ENCODE peak calls at places on chromosomes 3 and 15, in seven cellular contexts. Y, S, W, V, Z, Q and F are unnamed samples.
A peak's percentile ranks its signal among the peaks of the same experiment; 100 is the strongest.

GRCh38 chr3:10248984-10249748 is 907 bp downstream of the TATDN2 start:
- DNase-seq in Z (no peak), V (peak; percentile 61), Y (peak; percentile 24), S (no peak), Q (peak; percentile 51), W (peak; percentile 14), F (no peak)

GRCh38 chr3:75144396-75144795 is 519.7 kb upstream of the FRG2C start:
- DNase-seq in Q (no peak), S (no peak), Y (no peak), V (no peak), Z (no peak), W (no peak), F (no peak)

GRCh38 chr15:49062900-49063299 is 16.7 kb upstream of the SECISBP2L start:
- DNase-seq in Z (no peak), W (no peak), S (no peak), V (no peak), Y (no peak), Q (no peak), F (no peak)

GRCh38 chr15:101105059-101105851 is 146.6 kb downstream of the CHSY1 start:
- DNase-seq in Y (no peak), W (no peak), Z (no peak), Q (no peak), S (no peak), V (no peak), F (no peak)

GRCh38 chr3:52774901-52775864 is 2.2 kb upstream of the ITIH1 start:
- DNase-seq in Q (peak; percentile 83), Z (no peak), S (no peak), V (no peak), W (peak; percentile 18), Y (peak; percentile 61), F (peak; percentile 47)

GRCh38 chr3:123724306-123724705 is 139.5 kb upstream of the HACD2 start:
- DNase-seq in W (no peak), V (no peak), Z (no peak), Q (no peak), S (no peak), Y (no peak), F (no peak)

GRCh38 chr15:101447561-101448071 is 41.9 kb downstream of the PCSK6 start:
- DNase-seq in W (no peak), V (no peak), Z (no peak), S (no peak), Y (no peak), Q (peak; percentile 78), F (no peak)

GRCh38 chr3:190671658-190672057 is 157.8 kb downstream of the IL1RAP start:
- DNase-seq in W (peak; percentile 45), Z (no peak), Y (no peak), Q (no peak), S (no peak), V (no peak), F (no peak)

GRCh38 chr3:184335661-184336483 is 1.5 kb upstream of the FAM131A start:
- DNase-seq in W (peak; percentile 83), Q (peak; percentile 90), V (peak; percentile 82), Z (peak; percentile 71), S (peak; percentile 79), Y (peak; percentile 90), F (peak; percentile 45)

GRCh38 chr3:126147932-126148683 is 32.3 kb downstream of the ALDH1L1 start:
- DNase-seq in Q (no peak), S (no peak), Z (no peak), Y (no peak), W (no peak), V (no peak), F (no peak)

GRCh38 chr3:72482589-72483249 is 365.5 kb downstream of the SHQ1 start:
- DNase-seq in S (no peak), W (peak; percentile 82), Z (no peak), V (peak; percentile 80), Y (peak; percentile 85), Q (peak; percentile 84), F (peak; percentile 21)